ENCODE peak calls at places on chromosomes 12 and 14, in five cellular contexts. C is A549, B is HepG2, H is GM12878, U is IMR-90. P is an unnamed sample.

GRCh38 chr12:69096669-69097364 is 142.6 kb upstream of the CPSF6 start:
- DNase-seq in U (no peak), B (no peak), C (no peak), H (no peak), P (no peak)

GRCh38 chr14:105525861-105526780 is at the start of gene TMEM121:
- DNase-seq in H (no peak), C (peak), B (no peak), U (no peak), P (no peak)

GRCh38 chr12:99567072-99567471 is 80.5 kb upstream of the GARIN6 start:
- DNase-seq in B (no peak), C (no peak), H (no peak), U (no peak), P (no peak)

GRCh38 chr12:67842124-67842523 is 147.1 kb upstream of the IFNG-AS1 start:
- DNase-seq in B (no peak), C (no peak), H (no peak), U (no peak), P (no peak)

GRCh38 chr12:65891987-65892481 is 67.8 kb downstream of the HMGA2 start:
- DNase-seq in C (peak), U (peak), H (no peak), B (no peak), P (peak)

GRCh38 chr14:80167793-80168448 is 43.4 kb downstream of the DIO2 start:
- DNase-seq in C (no peak), U (no peak), B (no peak), H (no peak), P (no peak)

GRCh38 chr12:12807970-12808702 is 5.0 kb upstream of the DDX47 start:
- DNase-seq in H (peak), C (no peak), U (peak), B (no peak), P (no peak)

GRCh38 chr12:59030415-59030814 is 110.1 kb upstream of the LRIG3 start:
- DNase-seq in H (no peak), B (no peak), U (no peak), C (no peak), P (no peak)

GRCh38 chr12:54010972-54011664 is 2.3 kb downstream of the HOXC8 start:
- DNase-seq in C (no peak), B (no peak), U (no peak), H (no peak), P (no peak)

GRCh38 chr14:33906968-33907367 is 43.9 kb downstream of the EGLN3 start:
- DNase-seq in B (no peak), H (no peak), C (no peak), U (no peak), P (no peak)

DNA sequence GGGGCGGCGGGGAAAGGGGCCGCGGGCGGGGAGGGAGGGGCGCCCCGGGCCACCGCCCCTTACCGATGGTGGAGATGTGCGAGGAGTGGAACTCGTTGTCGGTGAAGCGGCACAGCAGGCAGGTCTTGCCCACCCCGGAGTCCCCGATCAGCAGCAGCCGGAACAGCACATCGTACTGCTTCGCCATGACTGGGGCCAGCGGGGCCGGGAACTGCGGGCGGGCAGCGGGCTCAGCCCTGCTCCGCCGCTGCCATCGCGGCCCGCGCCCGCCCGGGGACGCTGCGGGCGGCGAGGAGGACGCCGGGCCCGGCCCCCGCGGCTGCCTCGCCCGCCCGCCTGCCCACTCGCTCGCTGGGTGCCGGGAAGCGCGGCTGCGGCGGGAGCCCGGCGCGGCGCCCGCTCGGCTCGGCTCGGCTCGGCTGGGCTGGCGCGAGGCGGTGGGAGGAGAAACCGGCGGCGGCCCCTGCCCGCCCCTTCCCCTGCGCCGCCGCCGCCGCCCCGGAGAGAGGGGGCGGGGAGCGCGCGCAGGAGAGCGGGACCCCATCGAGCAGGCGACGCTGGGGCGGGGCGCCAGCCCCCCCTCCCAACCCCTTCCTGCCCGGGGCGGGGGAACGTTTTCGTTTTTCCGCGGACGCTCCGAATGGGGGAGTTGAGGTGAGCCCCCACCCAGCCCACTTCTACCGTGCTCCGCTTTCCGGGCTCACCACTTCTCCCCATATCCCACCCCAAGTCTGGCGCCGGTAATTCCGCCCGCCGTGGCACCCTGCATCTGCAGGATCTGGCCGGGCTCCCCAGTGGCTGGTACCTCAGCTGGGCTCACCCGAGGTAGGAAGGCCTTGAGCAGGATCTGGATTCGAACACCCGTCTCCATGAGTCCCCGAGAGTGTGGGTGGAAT is at the start of gene RAB15:
- DNase-seq in U (peak), C (peak), B (no peak), H (no peak), P (no peak)
- TF ChIP-seq CEBPB in U (no peak), C (no peak), B (no peak), H (no peak), P (no peak)

DNA sequence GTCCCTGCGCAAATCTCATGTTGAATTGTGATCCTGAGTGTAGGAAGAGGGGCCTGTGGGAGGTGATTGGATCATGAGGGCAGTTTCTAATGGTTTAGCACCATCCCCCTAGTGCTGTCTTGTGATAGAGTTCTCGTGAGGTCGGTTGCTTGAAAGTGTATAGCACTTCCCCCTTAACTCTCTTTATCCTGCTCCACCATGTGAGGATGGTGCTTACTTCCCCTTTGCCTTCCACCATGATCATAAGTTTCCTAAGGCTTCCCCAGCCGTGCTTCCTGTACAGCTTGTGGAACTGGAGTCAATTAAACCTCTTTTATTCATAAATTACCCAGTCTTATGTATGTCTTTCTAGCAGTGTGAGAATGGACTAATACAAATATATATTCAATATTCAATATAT is 303.7 kb upstream of the SEL1L start:
- DNase-seq in H (no peak), B (no peak), C (no peak), U (no peak), P (no peak)
- TF ChIP-seq CEBPB in H (no peak), B (no peak), C (no peak), U (no peak), P (no peak)

DNA sequence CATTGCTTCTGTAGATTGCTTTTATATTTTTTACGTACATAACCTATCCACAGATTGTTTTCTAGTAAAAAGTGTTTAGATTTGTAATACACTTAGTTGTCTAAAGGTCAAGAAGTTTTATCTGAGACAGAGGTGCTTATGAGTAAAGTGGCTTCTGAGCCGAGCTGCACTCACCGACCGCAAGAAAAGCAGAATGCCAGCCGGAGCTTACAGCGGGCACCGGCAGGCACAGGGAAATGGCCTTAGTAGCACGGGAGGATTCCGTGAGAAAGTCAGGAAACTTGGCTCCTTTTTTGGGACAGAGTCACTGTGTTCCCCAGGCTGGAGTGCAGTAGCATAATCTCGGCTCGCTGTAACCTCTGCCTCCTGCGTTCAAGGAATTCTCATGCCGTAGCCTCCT is 29.8 kb downstream of the PIWIL1 start:
- DNase-seq in H (no peak), U (no peak), B (no peak), C (no peak), P (no peak)
- TF ChIP-seq CEBPB in H (no peak), U (no peak), B (no peak), C (no peak), P (no peak)

GRCh38 chr12:7431993-7432685 is 11.8 kb downstream of the CD163L1 start:
- DNase-seq in C (no peak), B (no peak), U (peak), H (no peak), P (no peak)
- TF ChIP-seq CEBPB in C (no peak), B (no peak), U (no peak), H (no peak), P (no peak)

GRCh38 chr14:60621386-60621785 is 27.9 kb downstream of the SIX1 start:
- DNase-seq in U (no peak), H (no peak), C (no peak), B (no peak), P (no peak)
- TF ChIP-seq CEBPB in U (peak), H (no peak), C (no peak), B (no peak), P (no peak)